ENCODE peak calls at places on chromosomes 5 and 9, in six cellular contexts. K is T-helper 9 cell; C is SJSA1; V is EL; J is activated CD4-positive, alpha-beta T cell treated with anti-CD3 and anti-CD28 coated beads for 24 hours; P is cardiac fibroblast. R is an unnamed sample.

GRCh38 chr5:132260051-132260450 is 2.6 kb downstream of the PDLIM4 start:
- DNase-seq in K (no peak), C (peak; percentile 57), V (peak; percentile 19), J (no peak), P (peak; percentile 49), R (no peak)

GRCh38 chr5:156835905-156836304 is 14.2 kb upstream of the PPP1R2B start:
- DNase-seq in K (no peak), C (no peak), V (no peak), J (no peak), P (no peak), R (peak; percentile 4)

GRCh38 chr9:135939351-135940265 is 21.6 kb downstream of the UBAC1 start:
- DNase-seq in K (peak; percentile 23), C (no peak), V (no peak), J (peak; percentile 38), P (no peak), R (no peak)

GRCh38 chr9:87546704-87547103 is 49.0 kb downstream of the DAPK1 start:
- DNase-seq in K (no peak), C (peak; percentile 61), V (peak; percentile 63), J (no peak), P (peak; percentile 52), R (no peak)

GRCh38 chr9:129938291-129938979 is 103.2 kb downstream of the USP20 start:
- DNase-seq in K (no peak), C (peak; percentile 75), V (peak; percentile 55), J (no peak), P (peak; percentile 67), R (no peak)

GRCh38 chr9:112072721-112073553 is 102.2 kb downstream of the SUSD1 start:
- DNase-seq in K (no peak), C (peak; percentile 72), V (peak; percentile 84), J (no peak), P (peak; percentile 98), R (no peak)

GRCh38 chr9:86308687-86309086 is 26.3 kb upstream of the ISCA1 start:
- DNase-seq in K (no peak), C (no peak), V (no peak), J (no peak), P (peak; percentile 19), R (no peak)

GRCh38 chr5:80283360-80283759 is 27.5 kb upstream of the SERINC5 start:
- DNase-seq in K (no peak), C (no peak), V (no peak), J (no peak), P (no peak), R (no peak)

GRCh38 chr9:97109194-97109811 is 70.4 kb upstream of the CTSV start:
- DNase-seq in K (no peak), C (no peak), V (peak; percentile 50), J (peak; percentile 30), P (peak; percentile 62), R (no peak)

GRCh38 chr5:100430268-100430900 is 104.8 kb upstream of the FAM174A start:
- DNase-seq in K (peak; percentile 15), C (peak; percentile 31), V (peak; percentile 24), J (peak; percentile 10), P (peak; percentile 59), R (peak; percentile 3)

GRCh38 chr9:5500441-5501235 is 9.7 kb upstream of the PDCD1LG2 start:
- DNase-seq in K (no peak), C (no peak), V (peak; percentile 36), J (no peak), P (peak; percentile 78), R (no peak)

GRCh38 chr5:1801954-1802295 is 718 bp downstream of the NDUFS6 start:
- DNase-seq in K (no peak), C (no peak), V (peak; percentile 19), J (no peak), P (peak; percentile 18), R (no peak)